ENCODE peak calls at places on chromosomes 5 and 9, in six cellular contexts. X, Y, L, G, D and T are unnamed samples.

GRCh38 chr5:149439899-149440655 is 61.0 kb upstream of the IL17B start:
- DNase-seq in X (peak; percentile 76), Y (no peak), L (peak; percentile 95), G (peak; percentile 90), D (peak; percentile 91), T (peak; percentile 85)

GRCh38 chr5:40981420-40981819 is 72.1 kb downstream of the C7 start:
- DNase-seq in X (no peak), Y (no peak), L (no peak), G (no peak), D (no peak), T (no peak)

GRCh38 chr5:44275908-44276307 is 113.3 kb downstream of the FGF10 start:
- DNase-seq in X (no peak), Y (no peak), L (no peak), G (no peak), D (no peak), T (no peak)

GRCh38 chr5:35136386-35136785 is 88.6 kb upstream of the AGXT2 start:
- DNase-seq in X (no peak), Y (no peak), L (no peak), G (no peak), D (no peak), T (no peak)

GRCh38 chr9:136806067-136806466 is 1.7 kb upstream of the RABL6 start:
- DNase-seq in X (no peak), Y (no peak), L (no peak), G (no peak), D (no peak), T (no peak)

GRCh38 chr9:124297553-124297905 is 39.8 kb downstream of the NEK6 start:
- DNase-seq in X (peak; percentile 58), Y (peak; percentile 90), L (peak; percentile 72), G (peak; percentile 60), D (peak; percentile 86), T (peak; percentile 36)

GRCh38 chr9:18438300-18438925 is 35.5 kb upstream of the ADAMTSL1 start:
- DNase-seq in X (peak; percentile 33), Y (peak; percentile 77), L (no peak), G (peak; percentile 81), D (peak; percentile 6), T (no peak)

GRCh38 chr9:133204335-133204992 is 4.6 kb downstream of the OBP2B start:
- DNase-seq in X (no peak), Y (no peak), L (no peak), G (no peak), D (no peak), T (no peak)

GRCh38 chr9:137804908-137805356 is 72.7 kb upstream of the CACNA1B start:
- DNase-seq in X (no peak), Y (no peak), L (no peak), G (no peak), D (no peak), T (no peak)

GRCh38 chr9:90478821-90479220 is 163.8 kb downstream of the DIRAS2 start:
- DNase-seq in X (no peak), Y (no peak), L (no peak), G (peak; percentile 10), D (no peak), T (no peak)

GRCh38 chr5:139215176-139215975 is 17.2 kb upstream of the SIL1 start:
- DNase-seq in X (no peak), Y (no peak), L (no peak), G (peak; percentile 55), D (no peak), T (no peak)

GRCh38 chr5:178605788-178606187 is 15.6 kb upstream of the COL23A1 start:
- DNase-seq in X (no peak), Y (no peak), L (no peak), G (no peak), D (no peak), T (no peak)

GRCh38 chr9:76180541-76180940 is 213.7 kb downstream of the RFK start:
- DNase-seq in X (no peak), Y (no peak), L (peak; percentile 2), G (peak; percentile 14), D (peak; percentile 16), T (no peak)

GRCh38 chr9:79300153-79300552 is 271.6 kb upstream of the TLE4 start:
- DNase-seq in X (no peak), Y (no peak), L (no peak), G (no peak), D (no peak), T (no peak)

GRCh38 chr5:98768160-98769005 is 5.1 kb upstream of the RGMB start:
- DNase-seq in X (peak; percentile 33), Y (no peak), L (no peak), G (peak; percentile 93), D (no peak), T (peak; percentile 61)

GRCh38 chr9:106324596-106325280 is 538.2 kb upstream of the ZNF462 start:
- DNase-seq in X (no peak), Y (no peak), L (no peak), G (no peak), D (no peak), T (no peak)

GRCh38 chr5:134145779-134146581 is 30.8 kb downstream of the SKP1 start:
- DNase-seq in X (peak; percentile 75), Y (peak; percentile 84), L (peak; percentile 57), G (peak; percentile 89), D (peak; percentile 74), T (peak; percentile 84)

GRCh38 chr5:96338624-96339023 is 94.4 kb downstream of the PCSK1 start:
- DNase-seq in X (no peak), Y (peak; percentile 65), L (no peak), G (no peak), D (peak; percentile 67), T (peak; percentile 40)

GRCh38 chr9:71725590-71726338 is 42.5 kb downstream of the CEMIP2 start:
- DNase-seq in X (no peak), Y (no peak), L (peak; percentile 79), G (no peak), D (peak; percentile 64), T (no peak)

GRCh38 chr9:77981332-77981731 is 50.3 kb downstream of the GNAQ start:
- DNase-seq in X (peak; percentile 62), Y (no peak), L (no peak), G (no peak), D (peak; percentile 31), T (peak; percentile 81)

GRCh38 chr9:297104-297794 is 82.6 kb downstream of the DOCK8 start:
- DNase-seq in X (peak; percentile 88), Y (no peak), L (no peak), G (no peak), D (peak; percentile 26), T (peak; percentile 29)

GRCh38 chr9:37407468-37407867 is 15.0 kb upstream of the GRHPR start:
- DNase-seq in X (no peak), Y (no peak), L (no peak), G (peak; percentile 45), D (no peak), T (no peak)
- TF ChIP-seq CTCF in X (no peak), Y (no peak), L (peak; percentile 36), G (no peak), D (no peak), T (no peak)

GRCh38 chr9:33120620-33121019 is 44.1 kb upstream of the SMU1 start:
- DNase-seq in X (no peak), Y (no peak), L (no peak), G (no peak), D (no peak), T (no peak)
- TF ChIP-seq POLR2AphosphoS5 in X (no peak), Y (no peak), L (no peak), G (no peak), D (no peak), T (no peak)

GRCh38 chr9:70389642-70390266 is 24.7 kb downstream of the KLF9 start:
- DNase-seq in X (no peak), Y (no peak), L (no peak), G (no peak), D (no peak), T (no peak)
- H3K4me3 ChIP-seq in X (no peak overlapping the region), Y (no peak overlapping the region), L (no peak overlapping the region), G (no peak overlapping the region), D (no peak overlapping the region), T (no peak overlapping the region)

GRCh38 chr5:57277085-57277484 is 103.2 kb downstream of the GPBP1 start:
- DNase-seq in X (no peak), Y (no peak), L (peak; percentile 13), G (peak; percentile 42), D (no peak), T (no peak)
- TF ChIP-seq CTCF in X (no peak), Y (no peak), L (peak; percentile 18), G (peak; percentile 51), D (peak; percentile 27), T (no peak)

GRCh38 chr5:169071-169727 is 22.1 kb upstream of the LRRC14B start:
- DNase-seq in X (peak; percentile 20), Y (peak; percentile 70), L (no peak), G (no peak), D (no peak), T (no peak)
- TF ChIP-seq POLR2AphosphoS5 in X (no peak), Y (no peak), L (no peak), G (no peak), D (no peak), T (no peak)

GRCh38 chr9:34456746-34457145 is 1.6 kb downstream of the FAM219A start:
- DNase-seq in X (no peak), Y (no peak), L (no peak), G (no peak), D (no peak), T (no peak)
- H3K4me3 ChIP-seq in X (peak overlapping the region; percentile 94), Y (no peak overlapping the region), L (peak overlapping the region; percentile 79), G (peak overlapping the region; percentile 88), D (no peak overlapping the region), T (no peak overlapping the region)